ENCODE peak calls at places on chromosome 4, in nine cellular contexts. P is IMR-90; V is neuronal stem cell; S is GM23338; Y is psoas muscle; D is mesendoderm; E is left ventricle myocardium inferior; X is endodermal cell; T is CD8-positive, alpha-beta memory T cell. O is an unnamed sample.
A peak's percentile ranks its signal among the peaks of the same experiment; 100 is the strongest.

GRCh38 chr4:118086334-118086733 is 52.0 kb downstream of the NDST3 start:
- DNase-seq in P (peak; percentile 31), V (no peak), S (peak; percentile 46), Y (no peak), D (peak; percentile 80), E (no peak), X (peak; percentile 61), T (no peak), O (no peak)

GRCh38 chr4:73417973-73418372 is 13.9 kb downstream of the ALB start:
- DNase-seq in P (peak; percentile 1), V (peak; percentile 4), S (peak; percentile 29), Y (no peak), D (peak; percentile 36), E (no peak), X (peak; percentile 54), T (no peak), O (no peak)

GRCh38 chr4:141275834-141276233 is 55.1 kb downstream of the ZNF330 start:
- DNase-seq in P (peak; percentile 94), V (no peak), S (no peak), Y (no peak), D (peak; percentile 36), E (no peak), X (no peak), T (no peak), O (no peak)

GRCh38 chr4:126871810-126872209 is 760.9 kb upstream of the INTU start:
- DNase-seq in P (no peak), V (no peak), S (no peak), Y (no peak), D (no peak), E (no peak), X (no peak), T (no peak), O (no peak)

GRCh38 chr4:69054578-69055200 is 41.6 kb upstream of the UGT2B7 start:
- DNase-seq in P (peak; percentile 87), V (no peak), S (no peak), Y (no peak), D (no peak), E (no peak), X (no peak), T (no peak), O (no peak)

GRCh38 chr4:146278986-146279385 is 64.6 kb downstream of the REELD1 start:
- DNase-seq in P (no peak), V (no peak), S (no peak), Y (no peak), D (no peak), E (no peak), X (no peak), T (no peak), O (no peak)

GRCh38 chr4:186557486-186557885 is 2.1 kb upstream of the MTNR1A start:
- DNase-seq in P (peak; percentile 45), V (no peak), S (no peak), Y (no peak), D (no peak), E (no peak), X (peak; percentile 9), T (no peak), O (no peak)

GRCh38 chr4:182671749-182672148 is 245.4 kb downstream of the DCTD start:
- DNase-seq in P (no peak), V (no peak), S (no peak), Y (no peak), D (peak; percentile 50), E (no peak), X (no peak), T (no peak), O (no peak)

GRCh38 chr4:3257691-3258482 is 8.9 kb downstream of the MSANTD1 start:
- DNase-seq in P (peak; percentile 74), V (no peak), S (no peak), Y (peak; percentile 38), D (no peak), E (no peak), X (no peak), T (no peak), O (no peak)

GRCh38 chr4:1533501-1534064 is 127.3 kb upstream of the NKX1-1 start:
- DNase-seq in P (peak; percentile 2), V (no peak), S (no peak), Y (peak; percentile 40), D (no peak), E (peak; percentile 7), X (no peak), T (no peak), O (no peak)

GRCh38 chr4:7134737-7135388 is 57.5 kb upstream of the SORCS2 start:
- DNase-seq in P (peak; percentile 84), V (no peak), S (no peak), Y (peak; percentile 87), D (no peak), E (peak; percentile 55), X (no peak), T (no peak), O (peak; percentile 70)

DNA sequence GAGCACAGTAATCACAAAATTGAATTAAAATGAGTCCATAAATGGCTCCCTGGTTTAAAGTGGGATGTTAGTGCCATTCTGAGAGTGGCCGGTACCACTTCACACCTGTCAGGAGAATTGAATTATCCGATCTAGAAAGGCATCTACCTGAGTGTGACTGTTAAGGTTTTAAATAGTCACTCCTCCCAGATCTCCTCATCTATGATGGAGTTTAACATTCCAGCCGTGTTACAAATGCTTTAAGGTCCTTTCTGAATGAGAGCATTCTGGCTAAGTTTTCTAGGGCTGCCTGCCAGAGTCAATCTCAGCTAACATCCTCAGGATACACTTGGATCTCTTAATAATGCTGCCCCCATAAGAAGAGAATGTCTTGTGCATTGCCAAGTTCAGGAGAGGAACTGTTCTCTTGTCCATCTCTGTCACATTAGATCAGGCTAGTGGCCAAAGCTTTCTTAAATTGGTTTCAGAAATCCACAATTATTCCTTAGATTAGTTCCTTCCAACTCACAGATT is 231.1 kb downstream of the SLC39A8 start:
- DNase-seq in P (no peak), V (no peak), S (no peak), Y (no peak), D (peak; percentile 8), E (no peak), X (no peak), T (no peak), O (no peak)
- H3K4me3 ChIP-seq in P (no peak overlapping the region), V (no peak overlapping the region), S (no peak overlapping the region), Y (no peak overlapping the region), D (no peak overlapping the region), E (no peak overlapping the region), X (no peak overlapping the region), T (no peak overlapping the region), O (no peak overlapping the region)

GRCh38 chr4:26020083-26020668 is 106.2 kb downstream of the SMIM20 start:
- DNase-seq in P (peak; percentile 84), V (no peak), S (no peak), Y (no peak), D (no peak), E (no peak), X (no peak), T (no peak), O (no peak)
- H3K4me1 ChIP-seq in P (peaks cover 19% of the 10 kb centered on the region), V (no peaks in the 10 kb centered on the region), S (no peaks in the 10 kb centered on the region), Y (no peaks in the 10 kb centered on the region), D (no peaks in the 10 kb centered on the region), E (peaks cover 32% of the 10 kb centered on the region), X (no peaks in the 10 kb centered on the region), T (no peaks in the 10 kb centered on the region), O (peaks cover 3% of the 10 kb centered on the region)

DNA sequence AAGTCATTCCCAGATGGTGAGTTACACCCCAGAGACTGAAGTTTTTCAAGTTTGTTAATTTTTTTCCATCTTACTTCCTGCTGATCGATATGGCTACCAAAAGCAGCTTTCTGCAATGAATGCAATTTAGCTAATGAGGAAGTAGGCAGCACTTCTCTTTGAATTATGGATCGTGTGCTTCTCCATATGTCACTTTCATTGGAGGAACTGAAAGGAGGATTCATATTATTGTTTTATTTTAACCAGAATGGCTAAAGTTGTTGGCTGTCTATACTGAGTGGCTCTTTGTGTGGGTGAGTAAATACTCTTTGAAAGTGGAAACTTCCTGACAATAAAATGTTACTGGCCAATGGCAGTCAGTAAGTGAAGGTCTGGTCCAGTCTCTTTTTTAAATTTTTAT is 119.4 kb upstream of the CLNK start:
- DNase-seq in P (no peak), V (no peak), S (no peak), Y (no peak), D (no peak), E (no peak), X (no peak), T (no peak), O (no peak)
- H3K36me3 ChIP-seq in P (no peaks in the 10 kb centered on the region), V (no peaks in the 10 kb centered on the region), S (no peaks in the 10 kb centered on the region), Y (no peaks in the 10 kb centered on the region), D (no peaks in the 10 kb centered on the region), E (no peaks in the 10 kb centered on the region), X (no peaks in the 10 kb centered on the region), T (no peaks in the 10 kb centered on the region), O (no peaks in the 10 kb centered on the region)

GRCh38 chr4:89305712-89306437 is 1.7 kb downstream of the GPRIN3 start:
- DNase-seq in P (no peak), V (no peak), S (no peak), Y (no peak), D (no peak), E (no peak), X (no peak), T (no peak), O (no peak)
- H3K4me3 ChIP-seq in P (no peak overlapping the region), V (no peak overlapping the region), S (no peak overlapping the region), Y (peak overlapping the region; percentile 68), D (no peak overlapping the region), E (peak overlapping the region; percentile 86), X (no peak overlapping the region), T (peak overlapping the region; percentile 84), O (no peak overlapping the region)

DNA sequence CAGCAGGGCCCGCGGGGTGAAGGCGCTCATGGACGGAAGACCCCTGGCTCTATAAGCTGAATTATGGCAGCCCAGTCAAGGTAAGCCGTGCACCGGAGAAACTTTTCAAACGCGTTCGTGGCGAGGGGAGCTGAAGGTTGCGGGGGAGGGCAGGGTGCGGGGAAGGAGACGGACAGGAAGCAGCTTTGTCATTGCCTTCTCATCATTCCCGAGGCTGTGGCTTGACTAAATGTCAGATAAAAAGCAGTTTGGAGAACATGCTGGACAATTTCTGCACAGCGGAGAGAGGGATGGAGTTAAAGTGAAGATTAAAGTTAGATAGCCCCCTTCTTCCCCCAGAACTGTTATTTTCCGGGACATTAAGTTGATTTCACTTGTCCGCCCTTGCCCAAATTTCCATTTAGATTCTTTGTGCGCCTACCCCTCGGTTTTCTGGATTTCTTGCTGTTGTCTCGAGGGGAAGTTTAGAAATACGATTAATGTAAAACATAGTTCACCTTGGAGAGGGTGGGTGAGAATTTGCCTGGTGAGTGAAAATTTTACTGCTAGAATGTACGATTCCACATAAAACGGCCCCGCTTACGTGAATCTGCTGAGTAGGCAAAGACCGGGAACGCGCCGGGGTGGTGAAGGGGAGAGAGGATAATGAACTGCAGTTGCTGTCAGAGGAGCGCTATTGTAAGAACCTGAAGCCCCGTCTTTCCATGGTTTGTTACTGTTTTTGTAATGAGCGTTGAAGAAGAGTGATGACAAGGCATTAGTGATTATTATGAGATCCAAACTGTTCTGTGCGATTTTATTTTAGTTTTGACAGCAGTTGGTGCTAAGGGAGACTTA is 72.8 kb downstream of the AFF1 start:
- DNase-seq in P (peak; percentile 54), V (peak; percentile 58), S (peak; percentile 71), Y (peak; percentile 78), D (peak; percentile 76), E (peak; percentile 73), X (peak; percentile 77), T (peak; percentile 13), O (peak; percentile 51)
- H3K4me1 ChIP-seq in P (peaks cover 4% of the 10 kb centered on the region), V (peaks cover 21% of the 10 kb centered on the region), S (peaks cover 77% of the 10 kb centered on the region), Y (peaks cover 70% of the 10 kb centered on the region), D (peaks cover 13% of the 10 kb centered on the region), E (peaks cover 72% of the 10 kb centered on the region), X (peaks cover 12% of the 10 kb centered on the region), T (peaks cover 58% of the 10 kb centered on the region), O (peaks cover 4% of the 10 kb centered on the region)

O was measured in lung.